ENCODE peak calls at places on chromosomes 5 and 9, in nine cellular contexts. One of them, this sample, is unnamed.

GRCh38 chr5:9440517-9440916 is 105.4 kb downstream of the SEMA5A start:
- DNase-seq in sigmoid colon: no peak
- DNase-seq in suprapubic skin: no peak
- DNase-seq in SK-N-SH: no peak
- DNase-seq in transverse colon: no peak
- DNase-seq in stomach: no peak
- DNase-seq in HepG2: no peak
- DNase-seq in tibial nerve: no peak
- DNase-seq in ovary: no peak
- DNase-seq in this sample: no peak

GRCh38 chr9:107229146-107229545 is 53.9 kb upstream of the RAD23B start:
- DNase-seq in SK-N-SH: no peak
- DNase-seq in sigmoid colon: no peak
- DNase-seq in HepG2: no peak
- DNase-seq in tibial nerve: no peak
- DNase-seq in transverse colon: no peak
- DNase-seq in ovary: no peak
- DNase-seq in suprapubic skin: no peak
- DNase-seq in stomach: no peak
- DNase-seq in this sample: no peak

GRCh38 chr9:112971415-112971814 is 40.6 kb downstream of the ZNF883 start:
- DNase-seq in sigmoid colon: no peak
- DNase-seq in suprapubic skin: no peak
- DNase-seq in stomach: no peak
- DNase-seq in SK-N-SH: peak; percentile 35
- DNase-seq in HepG2: peak; percentile 5
- DNase-seq in tibial nerve: no peak
- DNase-seq in ovary: no peak
- DNase-seq in transverse colon: peak; percentile 9
- DNase-seq in this sample: no peak

GRCh38 chr5:159052282-159053011 is 47.3 kb downstream of the EBF1 start:
- DNase-seq in SK-N-SH: no peak
- DNase-seq in transverse colon: no peak
- DNase-seq in HepG2: no peak
- DNase-seq in ovary: no peak
- DNase-seq in stomach: no peak
- DNase-seq in sigmoid colon: no peak
- DNase-seq in suprapubic skin: no peak
- DNase-seq in tibial nerve: no peak
- DNase-seq in this sample: no peak

GRCh38 chr9:38079410-38080105 is 10.5 kb upstream of the SHB start:
- DNase-seq in tibial nerve: no peak
- DNase-seq in ovary: no peak
- DNase-seq in suprapubic skin: peak; percentile 82
- DNase-seq in HepG2: no peak
- DNase-seq in transverse colon: peak; percentile 28
- DNase-seq in sigmoid colon: peak; percentile 79
- DNase-seq in stomach: no peak
- DNase-seq in SK-N-SH: no peak
- DNase-seq in this sample: peak; percentile 77

GRCh38 chr5:91632871-91633270 is 249.8 kb upstream of the ARRDC3 start:
- DNase-seq in HepG2: peak; percentile 3
- DNase-seq in tibial nerve: no peak
- DNase-seq in ovary: no peak
- DNase-seq in suprapubic skin: no peak
- DNase-seq in SK-N-SH: no peak
- DNase-seq in sigmoid colon: no peak
- DNase-seq in transverse colon: no peak
- DNase-seq in stomach: no peak
- DNase-seq in this sample: no peak

GRCh38 chr9:93133641-93134017 is 422 bp downstream of the NINJ1 start:
- DNase-seq in HepG2: peak; percentile 79
- DNase-seq in ovary: peak; percentile 88
- DNase-seq in sigmoid colon: peak; percentile 95
- DNase-seq in suprapubic skin: no peak
- DNase-seq in stomach: peak; percentile 83
- DNase-seq in tibial nerve: peak; percentile 68
- DNase-seq in transverse colon: peak; percentile 86
- DNase-seq in SK-N-SH: peak; percentile 85
- DNase-seq in this sample: peak; percentile 90

GRCh38 chr5:15703901-15704300 is 203.9 kb downstream of the FBXL7 start:
- DNase-seq in sigmoid colon: no peak
- DNase-seq in suprapubic skin: no peak
- DNase-seq in stomach: no peak
- DNase-seq in HepG2: no peak
- DNase-seq in SK-N-SH: no peak
- DNase-seq in transverse colon: no peak
- DNase-seq in ovary: no peak
- DNase-seq in tibial nerve: no peak
- DNase-seq in this sample: no peak

GRCh38 chr5:10275460-10275859 is 25.4 kb downstream of the CCT5 start:
- DNase-seq in stomach: no peak
- DNase-seq in ovary: no peak
- DNase-seq in suprapubic skin: no peak
- DNase-seq in SK-N-SH: no peak
- DNase-seq in transverse colon: no peak
- DNase-seq in HepG2: no peak
- DNase-seq in sigmoid colon: no peak
- DNase-seq in tibial nerve: no peak
- DNase-seq in this sample: no peak

GRCh38 chr9:123416171-123416570 is 60.2 kb downstream of the CRB2 start:
- DNase-seq in sigmoid colon: peak; percentile 57
- DNase-seq in suprapubic skin: no peak
- DNase-seq in ovary: no peak
- DNase-seq in tibial nerve: no peak
- DNase-seq in SK-N-SH: no peak
- DNase-seq in HepG2: no peak
- DNase-seq in stomach: no peak
- DNase-seq in transverse colon: no peak
- DNase-seq in this sample: no peak

GRCh38 chr5:65868509-65868908 is 57.9 kb upstream of the ERBIN start:
- DNase-seq in HepG2: no peak
- DNase-seq in tibial nerve: no peak
- DNase-seq in SK-N-SH: no peak
- DNase-seq in suprapubic skin: no peak
- DNase-seq in sigmoid colon: no peak
- DNase-seq in stomach: no peak
- DNase-seq in ovary: no peak
- DNase-seq in transverse colon: no peak
- DNase-seq in this sample: no peak

GRCh38 chr5:19987594-19988345 is at the start of gene CDH18:
- DNase-seq in sigmoid colon: peak; percentile 58
- DNase-seq in suprapubic skin: no peak
- DNase-seq in transverse colon: no peak
- DNase-seq in stomach: peak; percentile 40
- DNase-seq in ovary: no peak
- DNase-seq in HepG2: no peak
- DNase-seq in tibial nerve: peak; percentile 15
- DNase-seq in SK-N-SH: peak; percentile 73
- DNase-seq in this sample: peak; percentile 83

GRCh38 chr9:70406446-70406862 is 8.0 kb downstream of the KLF9 start:
- DNase-seq in tibial nerve: no peak
- DNase-seq in ovary: peak; percentile 45
- DNase-seq in HepG2: no peak
- DNase-seq in SK-N-SH: no peak
- DNase-seq in suprapubic skin: no peak
- DNase-seq in stomach: no peak
- DNase-seq in sigmoid colon: peak; percentile 67
- DNase-seq in transverse colon: peak; percentile 33
- DNase-seq in this sample: no peak

GRCh38 chr5:150058480-150059126 is 27.8 kb downstream of the CSF1R start:
- DNase-seq in ovary: no peak
- DNase-seq in suprapubic skin: peak; percentile 59
- DNase-seq in tibial nerve: no peak
- DNase-seq in SK-N-SH: peak; percentile 57
- DNase-seq in transverse colon: no peak
- DNase-seq in sigmoid colon: peak; percentile 68
- DNase-seq in stomach: no peak
- DNase-seq in HepG2: no peak
- DNase-seq in this sample: no peak

GRCh38 chr9:113562653-113563381 is 99.3 kb downstream of the RGS3 start:
- DNase-seq in transverse colon: no peak
- DNase-seq in SK-N-SH: no peak
- DNase-seq in stomach: no peak
- DNase-seq in ovary: no peak
- DNase-seq in sigmoid colon: peak; percentile 52
- DNase-seq in suprapubic skin: peak; percentile 33
- DNase-seq in tibial nerve: no peak
- DNase-seq in HepG2: no peak
- DNase-seq in this sample: peak; percentile 11

GRCh38 chr5:1202026-1202797 is 817 bp downstream of the SLC6A19 start:
- DNase-seq in transverse colon: no peak
- DNase-seq in SK-N-SH: no peak
- DNase-seq in suprapubic skin: no peak
- DNase-seq in stomach: no peak
- DNase-seq in tibial nerve: no peak
- DNase-seq in ovary: no peak
- DNase-seq in sigmoid colon: no peak
- DNase-seq in HepG2: no peak
- DNase-seq in this sample: peak; percentile 77

GRCh38 chr5:71653119-71653518 is 66.0 kb upstream of the CARTPT start:
- DNase-seq in HepG2: no peak
- DNase-seq in SK-N-SH: no peak
- DNase-seq in sigmoid colon: no peak
- DNase-seq in ovary: no peak
- DNase-seq in suprapubic skin: no peak
- DNase-seq in transverse colon: no peak
- DNase-seq in tibial nerve: no peak
- DNase-seq in stomach: no peak
- DNase-seq in this sample: no peak

GRCh38 chr9:121607434-121608248 is 43.8 kb upstream of the DAB2IP start:
- DNase-seq in transverse colon: no peak
- DNase-seq in sigmoid colon: peak; percentile 84
- DNase-seq in stomach: no peak
- DNase-seq in ovary: no peak
- DNase-seq in HepG2: peak; percentile 65
- DNase-seq in tibial nerve: no peak
- DNase-seq in suprapubic skin: no peak
- DNase-seq in SK-N-SH: peak; percentile 75
- DNase-seq in this sample: no peak

GRCh38 chr5:135034963-135035677 is 1.1 kb upstream of the PITX1 start:
- DNase-seq in stomach: no peak
- DNase-seq in HepG2: no peak
- DNase-seq in suprapubic skin: no peak
- DNase-seq in SK-N-SH: no peak
- DNase-seq in tibial nerve: no peak
- DNase-seq in transverse colon: no peak
- DNase-seq in sigmoid colon: no peak
- DNase-seq in ovary: no peak
- DNase-seq in this sample: no peak

GRCh38 chr9:126619336-126619919 is 5.7 kb downstream of the LMX1B start:
- DNase-seq in stomach: no peak
- DNase-seq in sigmoid colon: no peak
- DNase-seq in SK-N-SH: no peak
- DNase-seq in suprapubic skin: no peak
- DNase-seq in tibial nerve: no peak
- DNase-seq in HepG2: no peak
- DNase-seq in ovary: no peak
- DNase-seq in transverse colon: no peak
- DNase-seq in this sample: no peak
- H3K27me3 ChIP-seq in stomach: peaks cover 100% of the 10 kb centered on the region
- H3K27me3 ChIP-seq in sigmoid colon: peaks cover 96% of the 10 kb centered on the region
- H3K27me3 ChIP-seq in SK-N-SH: peaks cover 98% of the 10 kb centered on the region
- H3K27me3 ChIP-seq in suprapubic skin: peaks cover 90% of the 10 kb centered on the region
- H3K27me3 ChIP-seq in tibial nerve: peaks cover 2% of the 10 kb centered on the region
- H3K27me3 ChIP-seq in HepG2: peaks cover 99% of the 10 kb centered on the region
- H3K27me3 ChIP-seq in ovary: peaks cover 3% of the 10 kb centered on the region
- H3K27me3 ChIP-seq in transverse colon: peaks cover 100% of the 10 kb centered on the region
- H3K27me3 ChIP-seq in this sample: peaks cover 3% of the 10 kb centered on the region

GRCh38 chr9:105309531-105309931 is 65.1 kb downstream of the SLC44A1 start:
- DNase-seq in ovary: no peak
- DNase-seq in stomach: no peak
- DNase-seq in tibial nerve: no peak
- DNase-seq in transverse colon: no peak
- DNase-seq in suprapubic skin: no peak
- DNase-seq in sigmoid colon: no peak
- DNase-seq in SK-N-SH: no peak
- DNase-seq in HepG2: no peak
- DNase-seq in this sample: no peak

GRCh38 chr9:105308448-105309412 is 64.3 kb downstream of the SLC44A1 start:
- DNase-seq in tibial nerve: no peak
- DNase-seq in SK-N-SH: no peak
- DNase-seq in sigmoid colon: no peak
- DNase-seq in HepG2: no peak
- DNase-seq in transverse colon: no peak
- DNase-seq in stomach: no peak
- DNase-seq in ovary: no peak
- DNase-seq in suprapubic skin: no peak
- DNase-seq in this sample: no peak

GRCh38 chr9:105311317-105311716 is 66.9 kb downstream of the SLC44A1 start:
- DNase-seq in sigmoid colon: no peak
- DNase-seq in stomach: no peak
- DNase-seq in HepG2: no peak
- DNase-seq in SK-N-SH: no peak
- DNase-seq in suprapubic skin: no peak
- DNase-seq in ovary: no peak
- DNase-seq in tibial nerve: no peak
- DNase-seq in transverse colon: no peak
- DNase-seq in this sample: no peak

GRCh38 chr9:105316703-105317102 is 72.3 kb downstream of the SLC44A1 start:
- DNase-seq in stomach: no peak
- DNase-seq in HepG2: no peak
- DNase-seq in sigmoid colon: no peak
- DNase-seq in tibial nerve: no peak
- DNase-seq in SK-N-SH: no peak
- DNase-seq in ovary: no peak
- DNase-seq in transverse colon: no peak
- DNase-seq in suprapubic skin: no peak
- DNase-seq in this sample: no peak

GRCh38 chr9:105313238-105313637 is 68.8 kb downstream of the SLC44A1 start:
- DNase-seq in sigmoid colon: no peak
- DNase-seq in SK-N-SH: no peak
- DNase-seq in suprapubic skin: no peak
- DNase-seq in transverse colon: no peak
- DNase-seq in tibial nerve: no peak
- DNase-seq in stomach: no peak
- DNase-seq in HepG2: no peak
- DNase-seq in ovary: no peak
- DNase-seq in this sample: no peak
- TF ChIP-seq EP300 in sigmoid colon: no peak
- TF ChIP-seq EP300 in SK-N-SH: no peak
- TF ChIP-seq EP300 in suprapubic skin: no peak
- TF ChIP-seq EP300 in transverse colon: no peak
- TF ChIP-seq EP300 in tibial nerve: no peak
- TF ChIP-seq EP300 in stomach: no peak
- TF ChIP-seq EP300 in HepG2: no peak
- TF ChIP-seq EP300 in ovary: no peak
- TF ChIP-seq EP300 in this sample: no peak

GRCh38 chr9:127767405-127767804 is 11.1 kb downstream of the SH2D3C start:
- DNase-seq in SK-N-SH: no peak
- DNase-seq in suprapubic skin: no peak
- DNase-seq in transverse colon: no peak
- DNase-seq in ovary: no peak
- DNase-seq in sigmoid colon: no peak
- DNase-seq in tibial nerve: no peak
- DNase-seq in stomach: no peak
- DNase-seq in HepG2: no peak
- DNase-seq in this sample: no peak
- H3K4me1 ChIP-seq in SK-N-SH: no peaks in the 10 kb centered on the region
- H3K4me1 ChIP-seq in suprapubic skin: peaks cover 51% of the 10 kb centered on the region
- H3K4me1 ChIP-seq in transverse colon: peaks cover 34% of the 10 kb centered on the region
- H3K4me1 ChIP-seq in ovary: peaks cover 7% of the 10 kb centered on the region
- H3K4me1 ChIP-seq in sigmoid colon: peaks cover 12% of the 10 kb centered on the region
- H3K4me1 ChIP-seq in tibial nerve: peaks cover 52% of the 10 kb centered on the region
- H3K4me1 ChIP-seq in stomach: peaks cover 40% of the 10 kb centered on the region
- H3K4me1 ChIP-seq in HepG2: peaks cover 9% of the 10 kb centered on the region
- H3K4me1 ChIP-seq in this sample: peaks cover 79% of the 10 kb centered on the region

GRCh38 chr5:141926434-141926833 is 2.8 kb downstream of the DELE1 start:
- DNase-seq in ovary: no peak
- DNase-seq in transverse colon: no peak
- DNase-seq in HepG2: no peak
- DNase-seq in SK-N-SH: no peak
- DNase-seq in suprapubic skin: no peak
- DNase-seq in sigmoid colon: peak; percentile 10
- DNase-seq in tibial nerve: no peak
- DNase-seq in stomach: no peak
- DNase-seq in this sample: no peak
- H3K27me3 ChIP-seq in ovary: no peaks in the 10 kb centered on the region
- H3K27me3 ChIP-seq in transverse colon: no peaks in the 10 kb centered on the region
- H3K27me3 ChIP-seq in HepG2: no peaks in the 10 kb centered on the region
- H3K27me3 ChIP-seq in SK-N-SH: no peaks in the 10 kb centered on the region
- H3K27me3 ChIP-seq in suprapubic skin: no peaks in the 10 kb centered on the region
- H3K27me3 ChIP-seq in sigmoid colon: no peaks in the 10 kb centered on the region
- H3K27me3 ChIP-seq in tibial nerve: no peaks in the 10 kb centered on the region
- H3K27me3 ChIP-seq in stomach: no peaks in the 10 kb centered on the region
- H3K27me3 ChIP-seq in this sample: no peaks in the 10 kb centered on the region